ENCODE peak calls at places on chromosomes 2 and 18, in ten cellular contexts. Z is Panc1, R is GM12865, V is HAP-1, O is body of pancreas, Q is H7, W is fibroblast of pulmonary artery, G is adipocyte, K is right cardiac atrium, H is uterus. S is an unnamed sample.

GRCh38 chr2:227460079-227460485 is 11.9 kb upstream of the AGFG1 start:
- DNase-seq in Z (no peak), R (peak), V (no peak), O (no peak), Q (no peak), W (peak), G (no peak), K (no peak), H (no peak), S (peak)

GRCh38 chr18:22102948-22103663 is 66.3 kb upstream of the GATA6 start:
- DNase-seq in Z (no peak), R (peak), V (no peak), O (no peak), Q (no peak), W (no peak), G (no peak), K (peak), H (no peak), S (peak)

GRCh38 chr2:137211761-137212160 is 446.4 kb downstream of the THSD7B start:
- DNase-seq in Z (no peak), R (no peak), V (no peak), O (no peak), Q (no peak), W (no peak), G (no peak), K (no peak), H (no peak), S (no peak)

GRCh38 chr18:35438480-35439234 is 59.1 kb downstream of the INO80C start:
- DNase-seq in Z (no peak), R (no peak), V (no peak), O (no peak), Q (no peak), W (no peak), G (no peak), K (no peak), H (no peak), S (no peak)

GRCh38 chr2:222835142-222835822 is 25.6 kb upstream of the ACSL3 start:
- DNase-seq in Z (no peak), R (no peak), V (no peak), O (no peak), Q (no peak), W (no peak), G (no peak), K (no peak), H (no peak), S (no peak)

GRCh38 chr2:165214093-165214492 is 10.2 kb upstream of the SCN3A start:
- DNase-seq in Z (no peak), R (no peak), V (no peak), O (no peak), Q (no peak), W (no peak), G (no peak), K (no peak), H (no peak), S (no peak)

GRCh38 chr18:76564117-76564516 is 69.1 kb upstream of the ZNF516 start:
- DNase-seq in Z (no peak), R (no peak), V (no peak), O (no peak), Q (no peak), W (peak), G (peak), K (no peak), H (no peak), S (no peak)

GRCh38 chr2:201362396-201362795 is 5.3 kb upstream of the FLACC1 start:
- DNase-seq in Z (no peak), R (no peak), V (no peak), O (no peak), Q (no peak), W (peak), G (no peak), K (no peak), H (no peak), S (no peak)

GRCh38 chr2:160205511-160205910 is 5.4 kb upstream of the ITGB6 start:
- DNase-seq in Z (peak), R (no peak), V (no peak), O (no peak), Q (no peak), W (peak), G (peak), K (no peak), H (no peak), S (no peak)

GRCh38 chr2:45300026-45300750 is 290.9 kb upstream of the SIX2 start:
- DNase-seq in Z (no peak), R (no peak), V (no peak), O (no peak), Q (no peak), W (no peak), G (no peak), K (no peak), H (no peak), S (no peak)

GRCh38 chr18:36298113-36298701 is 694 bp downstream of the FHOD3 start:
- DNase-seq in Z (no peak), R (peak), V (peak), O (no peak), Q (peak), W (no peak), G (peak), K (peak), H (no peak), S (no peak)

GRCh38 chr2:20578895-20579825 is 71.7 kb downstream of the HS1BP3 start:
- DNase-seq in Z (no peak), R (peak), V (peak), O (peak), Q (no peak), W (peak), G (peak), K (peak), H (peak), S (no peak)

GRCh38 chr2:130882991-130883390 is 46.3 kb downstream of the ARHGEF4 start:
- DNase-seq in Z (no peak), R (no peak), V (no peak), O (no peak), Q (no peak), W (no peak), G (no peak), K (no peak), H (no peak), S (no peak)

GRCh38 chr2:236940497-236940896 is 145.2 kb upstream of the COPS8 start:
- DNase-seq in Z (no peak), R (no peak), V (no peak), O (no peak), Q (no peak), W (no peak), G (no peak), K (no peak), H (no peak), S (no peak)

GRCh38 chr18:48674198-48674721 is 135.4 kb downstream of the CTIF start:
- DNase-seq in Z (no peak), R (no peak), V (no peak), O (no peak), Q (no peak), W (peak), G (no peak), K (peak), H (no peak), S (peak)

GRCh38 chr2:197248623-197249022 is 62.0 kb downstream of the ANKRD44 start:
- DNase-seq in Z (no peak), R (peak), V (no peak), O (no peak), Q (no peak), W (peak), G (no peak), K (peak), H (no peak), S (peak)

GRCh38 chr2:103387888-103388287 is 626.1 kb downstream of the TMEM182 start:
- DNase-seq in Z (no peak), R (no peak), V (no peak), O (no peak), Q (no peak), W (no peak), G (no peak), K (no peak), H (no peak), S (no peak)

GRCh38 chr2:109721626-109722025 is 72.5 kb upstream of the RGPD5 start:
- DNase-seq in Z (no peak), R (no peak), V (no peak), O (no peak), Q (no peak), W (no peak), G (no peak), K (peak), H (no peak), S (no peak)

GRCh38 chr2:119853777-119854399 is 94.2 kb downstream of the PTPN4 start:
- DNase-seq in Z (no peak), R (no peak), V (peak), O (no peak), Q (peak), W (no peak), G (no peak), K (no peak), H (no peak), S (no peak)

GRCh38 chr2:162022290-162022945 is 51.6 kb downstream of the DPP4 start:
- DNase-seq in Z (no peak), R (no peak), V (no peak), O (peak), Q (no peak), W (no peak), G (no peak), K (no peak), H (no peak), S (no peak)

GRCh38 chr18:56565596-56566355 is 72.6 kb downstream of the TXNL1 start:
- DNase-seq in Z (no peak), R (no peak), V (peak), O (no peak), Q (no peak), W (peak), G (peak), K (no peak), H (no peak), S (no peak)

GRCh38 chr2:52473526-52473925 is 1294.1 kb upstream of the CHAC2 start:
- DNase-seq in Z (no peak), R (no peak), V (no peak), O (no peak), Q (no peak), W (no peak), G (no peak), K (no peak), H (no peak), S (no peak)

GRCh38 chr2:127551221-127551930 is 15.9 kb downstream of the MYO7B start:
- DNase-seq in Z (no peak), R (no peak), V (no peak), O (no peak), Q (no peak), W (no peak), G (no peak), K (no peak), H (no peak), S (no peak)

GRCh38 chr2:109611467-109612095 is 2.2 kb downstream of the SEPTIN10 start:
- DNase-seq in Z (no peak), R (peak), V (no peak), O (no peak), Q (no peak), W (peak), G (peak), K (no peak), H (no peak), S (no peak)

GRCh38 chr2:109084341-109084740 is 44.7 kb upstream of the SH3RF3 start:
- DNase-seq in Z (no peak), R (no peak), V (no peak), O (no peak), Q (no peak), W (no peak), G (no peak), K (no peak), H (no peak), S (no peak)

GRCh38 chr2:176931588-176932563 is 280.7 kb upstream of the HNRNPA3 start:
- DNase-seq in Z (no peak), R (peak), V (no peak), O (no peak), Q (no peak), W (peak), G (peak), K (no peak), H (no peak), S (peak)

GRCh38 chr2:40240067-40240466 is 211.8 kb downstream of the SLC8A1 start:
- DNase-seq in Z (no peak), R (no peak), V (no peak), O (peak), Q (no peak), W (peak), G (peak), K (peak), H (peak), S (no peak)

GRCh38 chr18:3593381-3593903 is 143.5 kb downstream of the TGIF1 start:
- DNase-seq in Z (no peak), R (no peak), V (peak), O (no peak), Q (no peak), W (peak), G (peak), K (peak), H (no peak), S (no peak)

GRCh38 chr2:628651-629050 is 48.6 kb downstream of the TMEM18 start:
- DNase-seq in Z (no peak), R (no peak), V (no peak), O (no peak), Q (no peak), W (no peak), G (peak), K (no peak), H (no peak), S (no peak)

GRCh38 chr2:64860936-64861335 is 128.3 kb upstream of the SLC1A4 start:
- DNase-seq in Z (no peak), R (no peak), V (no peak), O (no peak), Q (no peak), W (no peak), G (no peak), K (no peak), H (no peak), S (no peak)

GRCh38 chr2:64860321-64860751 is 128.9 kb upstream of the SLC1A4 start:
- DNase-seq in Z (no peak), R (peak), V (no peak), O (no peak), Q (peak), W (no peak), G (no peak), K (peak), H (peak), S (no peak)

GRCh38 chr2:64859208-64860161 is 129.7 kb upstream of the SLC1A4 start:
- DNase-seq in Z (no peak), R (peak), V (peak), O (peak), Q (peak), W (peak), G (peak), K (peak), H (peak), S (no peak)

GRCh38 chr2:64857581-64858471 is 131.4 kb upstream of the SLC1A4 start:
- DNase-seq in Z (no peak), R (no peak), V (peak), O (no peak), Q (no peak), W (peak), G (peak), K (peak), H (peak), S (no peak)

GRCh38 chr2:64858541-64859031 is 130.6 kb upstream of the SLC1A4 start:
- DNase-seq in Z (no peak), R (no peak), V (no peak), O (no peak), Q (no peak), W (no peak), G (no peak), K (no peak), H (no peak), S (no peak)
- H3K4me3 ChIP-seq in Z (no peak), R (no peak), V (no peak), O (no peak), Q (no peak), W (no peak), G (peak), K (no peak), H (no peak), S (no peak)

DNA sequence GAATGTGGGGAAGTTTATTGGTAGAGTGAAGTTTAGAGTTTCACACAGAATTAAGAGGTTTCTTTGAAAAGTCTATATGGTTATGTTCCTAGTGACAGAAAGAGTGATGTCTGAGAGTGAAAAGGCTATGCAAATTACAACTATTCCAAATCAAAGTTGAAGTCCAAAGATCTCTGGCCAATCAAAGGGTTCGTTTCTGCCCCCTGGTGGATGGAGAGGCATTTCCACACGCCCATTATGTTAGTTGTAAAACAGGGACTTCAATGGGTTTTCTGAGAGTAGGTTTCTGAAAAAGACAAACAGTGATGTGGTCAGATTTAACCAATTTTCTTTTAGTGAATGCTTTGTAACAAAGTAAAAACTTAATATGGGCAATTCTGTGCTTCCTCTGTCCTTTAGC is 441.5 kb upstream of the POU3F3 start:
- DNase-seq in Z (peak), R (peak), V (peak), O (peak), Q (peak), W (no peak), G (no peak), K (peak), H (no peak), S (peak)
- H3K4me3 ChIP-seq in Z (no peak), R (no peak), V (no peak), O (no peak), Q (no peak), W (no peak), G (no peak), K (no peak), H (no peak), S (no peak)

GRCh38 chr18:54774423-54774822 is 53.9 kb upstream of the RAB27B start:
- DNase-seq in Z (no peak), R (no peak), V (no peak), O (no peak), Q (no peak), W (peak), G (peak), K (no peak), H (no peak), S (no peak)
- H3K4me3 ChIP-seq in Z (no peak), R (no peak), V (no peak), O (no peak), Q (no peak), W (no peak), G (no peak), K (no peak), H (no peak), S (no peak)

GRCh38 chr2:10778724-10779115 is 33.9 kb downstream of the PDIA6 start:
- DNase-seq in Z (no peak), R (no peak), V (no peak), O (no peak), Q (no peak), W (no peak), G (no peak), K (no peak), H (no peak), S (no peak)
- H3K4me3 ChIP-seq in Z (no peak), R (no peak), V (no peak), O (no peak), Q (no peak), W (no peak), G (no peak), K (no peak), H (no peak), S (no peak)

DNA sequence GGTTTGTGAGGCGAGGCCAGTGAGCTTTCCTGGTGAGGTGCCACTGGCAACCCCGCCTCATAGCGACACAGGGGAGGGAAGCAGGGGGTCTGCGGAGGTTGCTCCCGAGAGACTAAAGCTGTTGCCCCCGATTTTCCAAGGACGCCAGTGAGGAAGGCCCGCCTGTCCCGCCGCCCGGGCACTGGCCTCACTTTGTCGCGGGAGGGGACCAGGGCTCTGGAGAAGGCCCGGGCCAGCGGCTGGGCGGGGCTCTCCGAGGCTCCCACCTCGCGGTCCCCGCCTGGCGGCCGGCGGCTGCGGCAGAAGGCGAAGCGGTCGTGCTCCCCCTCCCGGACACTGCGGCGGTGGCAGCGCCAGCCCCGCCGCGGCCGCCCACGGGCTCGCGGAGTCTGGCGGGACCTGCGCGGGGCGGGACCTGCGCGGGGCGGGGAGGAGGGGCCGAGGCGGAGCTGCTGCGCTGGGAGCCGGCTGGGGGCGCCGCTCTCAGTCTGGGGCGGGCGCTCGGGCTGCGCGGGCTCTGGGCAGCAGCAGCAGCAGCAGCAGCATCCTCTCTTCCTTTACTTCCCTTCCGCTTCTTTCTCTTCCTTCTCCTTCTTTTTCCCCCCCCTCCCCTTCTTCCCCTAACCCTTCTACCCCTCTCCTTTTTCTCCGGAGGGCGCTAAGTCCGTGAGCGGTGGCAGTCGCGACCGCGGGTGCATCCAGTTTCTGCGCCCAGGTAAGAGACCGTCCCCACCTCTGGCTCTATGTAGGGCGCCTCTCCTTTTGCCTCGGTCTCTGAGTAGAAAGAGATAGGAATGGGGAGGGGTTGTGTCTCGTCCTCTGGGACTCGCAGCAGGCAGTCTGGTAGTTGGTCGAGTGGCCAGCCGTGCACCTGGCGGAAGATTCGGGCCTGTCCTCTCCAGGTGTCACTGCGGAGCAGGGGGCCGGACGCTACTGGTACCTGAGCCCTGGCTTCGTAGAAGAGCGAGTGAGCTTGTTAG is at the start of gene MAP2:
- DNase-seq in Z (no peak), R (peak), V (peak), O (peak), Q (peak), W (peak), G (peak), K (peak), H (peak), S (peak)
- H3K4me3 ChIP-seq in Z (peak), R (peak), V (peak), O (peak), Q (peak), W (peak), G (peak), K (peak), H (peak), S (peak)

GRCh38 chr2:239465017-239466001 is 64.5 kb upstream of the HDAC4 start:
- DNase-seq in Z (no peak), R (no peak), V (no peak), O (peak), Q (no peak), W (no peak), G (peak), K (peak), H (no peak), S (peak)

GRCh38 chr2:239462671-239463506 is 62.1 kb upstream of the HDAC4 start:
- DNase-seq in Z (no peak), R (no peak), V (no peak), O (no peak), Q (no peak), W (no peak), G (no peak), K (no peak), H (no peak), S (no peak)

GRCh38 chr2:239466046-239466754 is 65.4 kb upstream of the HDAC4 start:
- DNase-seq in Z (no peak), R (no peak), V (no peak), O (no peak), Q (no peak), W (no peak), G (peak), K (no peak), H (no peak), S (no peak)

GRCh38 chr2:239463541-239464165 is 62.8 kb upstream of the HDAC4 start:
- DNase-seq in Z (no peak), R (no peak), V (no peak), O (no peak), Q (no peak), W (no peak), G (no peak), K (peak), H (no peak), S (no peak)

DNA sequence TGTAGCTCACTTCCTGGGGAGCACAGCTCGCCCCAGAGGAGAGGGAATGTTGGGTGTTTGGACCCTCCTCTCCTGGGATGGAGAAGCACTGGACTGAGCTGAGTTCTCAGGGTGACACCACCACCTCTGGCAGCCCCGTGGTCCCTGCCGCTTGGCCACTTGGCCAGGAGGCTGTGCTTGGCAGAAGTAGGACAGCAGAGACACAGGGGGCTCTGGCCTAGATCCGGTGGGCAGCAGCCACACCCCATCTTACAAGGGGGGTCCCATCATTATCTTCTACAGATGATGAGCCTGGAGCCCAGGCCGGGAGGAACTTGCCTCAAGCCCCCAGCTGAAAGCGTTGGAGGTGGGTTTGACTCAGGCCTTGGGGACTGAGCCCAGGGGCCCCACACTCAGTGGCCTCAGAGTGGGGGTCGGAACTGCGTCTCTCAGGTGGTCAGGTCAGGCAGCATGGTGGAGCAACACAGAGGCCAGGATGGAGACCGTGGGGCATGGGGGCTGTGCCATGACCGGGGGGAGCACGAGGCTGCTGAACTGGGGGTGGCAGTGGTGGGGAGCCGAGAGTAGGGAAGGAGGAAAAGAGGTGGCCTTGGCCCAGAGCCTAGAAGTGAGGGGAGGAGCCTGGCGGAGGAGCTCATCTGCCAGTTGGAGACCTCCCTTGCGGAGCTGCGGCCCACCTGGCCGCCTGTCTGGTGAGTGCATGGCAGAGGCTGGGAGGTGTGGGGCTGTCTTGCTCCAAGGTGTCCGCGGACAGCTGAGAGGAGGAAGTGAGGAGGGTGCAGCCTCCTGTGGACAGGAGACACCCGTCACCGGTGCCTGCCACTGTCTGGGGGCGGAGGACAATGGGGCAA is 63.6 kb upstream of the HDAC4 start:
- DNase-seq in Z (no peak), R (no peak), V (no peak), O (no peak), Q (no peak), W (no peak), G (no peak), K (peak), H (no peak), S (no peak)
- H3K4me3 ChIP-seq in Z (no peak), R (no peak), V (no peak), O (no peak), Q (no peak), W (no peak), G (no peak), K (no peak), H (no peak), S (no peak)